ENCODE peak calls at places on chromosomes 11 and 22, in six cellular contexts. One of them, this sample, is unnamed.

GRCh38 chr11:77374611-77375031 is 73.1 kb upstream of the GDPD4 start:
- DNase-seq in cardiac muscle cell: no peak
- DNase-seq in EL: peak; percentile 27
- DNase-seq in fibroblast of the aortic adventitia: no peak
- DNase-seq in stimulated activated CD8-positive, alpha-beta memory T cell treated with anti-CD3 and anti-CD28 coated beads, Interleukin-12 subunit alpha, Interleukin-12 subunit beta, amount 100 ng/mL, for 1 hour: no peak
- DNase-seq in stomach: no peak
- DNase-seq in this sample: no peak

GRCh38 chr11:75174781-75175370 is 24.0 kb downstream of the SLCO2B1 start:
- DNase-seq in stimulated activated CD8-positive, alpha-beta memory T cell treated with anti-CD3 and anti-CD28 coated beads, Interleukin-12 subunit alpha, Interleukin-12 subunit beta, amount 100 ng/mL, for 1 hour: no peak
- DNase-seq in EL: peak; percentile 45
- DNase-seq in stomach: no peak
- DNase-seq in cardiac muscle cell: no peak
- DNase-seq in fibroblast of the aortic adventitia: peak; percentile 2
- DNase-seq in this sample: no peak

GRCh38 chr11:120467627-120468026 is 43.9 kb upstream of the GRIK4 start:
- DNase-seq in fibroblast of the aortic adventitia: no peak
- DNase-seq in cardiac muscle cell: no peak
- DNase-seq in stimulated activated CD8-positive, alpha-beta memory T cell treated with anti-CD3 and anti-CD28 coated beads, Interleukin-12 subunit alpha, Interleukin-12 subunit beta, amount 100 ng/mL, for 1 hour: no peak
- DNase-seq in EL: peak; percentile 74
- DNase-seq in stomach: no peak
- DNase-seq in this sample: no peak

GRCh38 chr11:1435820-1436467 is 46.2 kb downstream of the BRSK2 start:
- DNase-seq in cardiac muscle cell: no peak
- DNase-seq in stimulated activated CD8-positive, alpha-beta memory T cell treated with anti-CD3 and anti-CD28 coated beads, Interleukin-12 subunit alpha, Interleukin-12 subunit beta, amount 100 ng/mL, for 1 hour: no peak
- DNase-seq in fibroblast of the aortic adventitia: no peak
- DNase-seq in stomach: no peak
- DNase-seq in EL: no peak
- DNase-seq in this sample: no peak

GRCh38 chr11:57777969-57778317 is 16.3 kb downstream of the CTNND1 start:
- DNase-seq in EL: no peak
- DNase-seq in cardiac muscle cell: peak; percentile 46
- DNase-seq in stomach: peak; percentile 65
- DNase-seq in fibroblast of the aortic adventitia: no peak
- DNase-seq in stimulated activated CD8-positive, alpha-beta memory T cell treated with anti-CD3 and anti-CD28 coated beads, Interleukin-12 subunit alpha, Interleukin-12 subunit beta, amount 100 ng/mL, for 1 hour: no peak
- DNase-seq in this sample: no peak

GRCh38 chr11:125777309-125777708 is 1.3 kb downstream of the PATE2 start:
- DNase-seq in fibroblast of the aortic adventitia: peak; percentile 53
- DNase-seq in cardiac muscle cell: peak; percentile 52
- DNase-seq in stomach: no peak
- DNase-seq in EL: peak; percentile 76
- DNase-seq in stimulated activated CD8-positive, alpha-beta memory T cell treated with anti-CD3 and anti-CD28 coated beads, Interleukin-12 subunit alpha, Interleukin-12 subunit beta, amount 100 ng/mL, for 1 hour: no peak
- DNase-seq in this sample: no peak

GRCh38 chr11:110829873-110830272 is 117.6 kb upstream of the ARHGAP20 start:
- DNase-seq in cardiac muscle cell: no peak
- DNase-seq in EL: peak; percentile 8
- DNase-seq in stomach: no peak
- DNase-seq in stimulated activated CD8-positive, alpha-beta memory T cell treated with anti-CD3 and anti-CD28 coated beads, Interleukin-12 subunit alpha, Interleukin-12 subunit beta, amount 100 ng/mL, for 1 hour: no peak
- DNase-seq in fibroblast of the aortic adventitia: peak; percentile 47
- DNase-seq in this sample: no peak

GRCh38 chr11:134229131-134229790 is 4.8 kb downstream of the VPS26B start:
- DNase-seq in EL: peak; percentile 49
- DNase-seq in stimulated activated CD8-positive, alpha-beta memory T cell treated with anti-CD3 and anti-CD28 coated beads, Interleukin-12 subunit alpha, Interleukin-12 subunit beta, amount 100 ng/mL, for 1 hour: no peak
- DNase-seq in cardiac muscle cell: no peak
- DNase-seq in fibroblast of the aortic adventitia: no peak
- DNase-seq in stomach: no peak
- DNase-seq in this sample: no peak

GRCh38 chr22:17491090-17491489 is 72.2 kb upstream of the SLC25A18 start:
- DNase-seq in cardiac muscle cell: no peak
- DNase-seq in stimulated activated CD8-positive, alpha-beta memory T cell treated with anti-CD3 and anti-CD28 coated beads, Interleukin-12 subunit alpha, Interleukin-12 subunit beta, amount 100 ng/mL, for 1 hour: no peak
- DNase-seq in fibroblast of the aortic adventitia: no peak
- DNase-seq in stomach: no peak
- DNase-seq in EL: no peak
- DNase-seq in this sample: no peak

GRCh38 chr11:67583319-67584204 is at the start of gene GSTP1:
- DNase-seq in EL: peak; percentile 93
- DNase-seq in fibroblast of the aortic adventitia: peak; percentile 85
- DNase-seq in stomach: peak; percentile 88
- DNase-seq in cardiac muscle cell: peak; percentile 94
- DNase-seq in stimulated activated CD8-positive, alpha-beta memory T cell treated with anti-CD3 and anti-CD28 coated beads, Interleukin-12 subunit alpha, Interleukin-12 subunit beta, amount 100 ng/mL, for 1 hour: peak; percentile 67
- DNase-seq in this sample: peak; percentile 51

GRCh38 chr11:3219281-3219892 is 774 bp upstream of the MRGPRG start:
- DNase-seq in stimulated activated CD8-positive, alpha-beta memory T cell treated with anti-CD3 and anti-CD28 coated beads, Interleukin-12 subunit alpha, Interleukin-12 subunit beta, amount 100 ng/mL, for 1 hour: no peak
- DNase-seq in stomach: peak; percentile 22
- DNase-seq in EL: no peak
- DNase-seq in fibroblast of the aortic adventitia: no peak
- DNase-seq in cardiac muscle cell: no peak
- DNase-seq in this sample: no peak

GRCh38 chr11:1770061-1770460 is 6.3 kb upstream of the CTSD start:
- DNase-seq in fibroblast of the aortic adventitia: no peak
- DNase-seq in cardiac muscle cell: no peak
- DNase-seq in stomach: peak; percentile 5
- DNase-seq in EL: no peak
- DNase-seq in stimulated activated CD8-positive, alpha-beta memory T cell treated with anti-CD3 and anti-CD28 coated beads, Interleukin-12 subunit alpha, Interleukin-12 subunit beta, amount 100 ng/mL, for 1 hour: no peak
- DNase-seq in this sample: no peak

GRCh38 chr11:14861680-14862079 is 30.4 kb downstream of the CYP2R1 start:
- DNase-seq in EL: no peak
- DNase-seq in stimulated activated CD8-positive, alpha-beta memory T cell treated with anti-CD3 and anti-CD28 coated beads, Interleukin-12 subunit alpha, Interleukin-12 subunit beta, amount 100 ng/mL, for 1 hour: no peak
- DNase-seq in cardiac muscle cell: no peak
- DNase-seq in stomach: peak; percentile 32
- DNase-seq in fibroblast of the aortic adventitia: no peak
- DNase-seq in this sample: no peak

GRCh38 chr11:45921561-45922424 is 663 bp upstream of the LARGE2 start:
- DNase-seq in stomach: peak; percentile 89
- DNase-seq in EL: no peak
- DNase-seq in cardiac muscle cell: no peak
- DNase-seq in stimulated activated CD8-positive, alpha-beta memory T cell treated with anti-CD3 and anti-CD28 coated beads, Interleukin-12 subunit alpha, Interleukin-12 subunit beta, amount 100 ng/mL, for 1 hour: no peak
- DNase-seq in fibroblast of the aortic adventitia: no peak
- DNase-seq in this sample: no peak

GRCh38 chr11:102617491-102618026 is 7.6 kb downstream of the MMP20 start:
- DNase-seq in cardiac muscle cell: no peak
- DNase-seq in stimulated activated CD8-positive, alpha-beta memory T cell treated with anti-CD3 and anti-CD28 coated beads, Interleukin-12 subunit alpha, Interleukin-12 subunit beta, amount 100 ng/mL, for 1 hour: no peak
- DNase-seq in fibroblast of the aortic adventitia: no peak
- DNase-seq in EL: no peak
- DNase-seq in stomach: no peak
- DNase-seq in this sample: no peak

GRCh38 chr11:112810951-112811350 is 150.3 kb upstream of the NCAM1 start:
- DNase-seq in EL: no peak
- DNase-seq in fibroblast of the aortic adventitia: no peak
- DNase-seq in stomach: no peak
- DNase-seq in stimulated activated CD8-positive, alpha-beta memory T cell treated with anti-CD3 and anti-CD28 coated beads, Interleukin-12 subunit alpha, Interleukin-12 subunit beta, amount 100 ng/mL, for 1 hour: no peak
- DNase-seq in cardiac muscle cell: no peak
- DNase-seq in this sample: no peak

GRCh38 chr11:128715691-128716153 is 21.9 kb downstream of the FLI1 start:
- DNase-seq in fibroblast of the aortic adventitia: peak; percentile 97
- DNase-seq in cardiac muscle cell: peak; percentile 90
- DNase-seq in EL: peak; percentile 69
- DNase-seq in stomach: no peak
- DNase-seq in stimulated activated CD8-positive, alpha-beta memory T cell treated with anti-CD3 and anti-CD28 coated beads, Interleukin-12 subunit alpha, Interleukin-12 subunit beta, amount 100 ng/mL, for 1 hour: no peak
- DNase-seq in this sample: peak; percentile 58

GRCh38 chr22:22025320-22026156 is 43.0 kb upstream of the TOP3B start:
- DNase-seq in EL: no peak
- DNase-seq in stimulated activated CD8-positive, alpha-beta memory T cell treated with anti-CD3 and anti-CD28 coated beads, Interleukin-12 subunit alpha, Interleukin-12 subunit beta, amount 100 ng/mL, for 1 hour: no peak
- DNase-seq in stomach: no peak
- DNase-seq in cardiac muscle cell: no peak
- DNase-seq in fibroblast of the aortic adventitia: no peak
- DNase-seq in this sample: no peak

GRCh38 chr11:117638913-117639543 is 158.0 kb downstream of the DSCAML1 start:
- DNase-seq in EL: no peak
- DNase-seq in stomach: no peak
- DNase-seq in stimulated activated CD8-positive, alpha-beta memory T cell treated with anti-CD3 and anti-CD28 coated beads, Interleukin-12 subunit alpha, Interleukin-12 subunit beta, amount 100 ng/mL, for 1 hour: no peak
- DNase-seq in fibroblast of the aortic adventitia: no peak
- DNase-seq in cardiac muscle cell: no peak
- DNase-seq in this sample: no peak

GRCh38 chr11:35178862-35179261 is 39.9 kb downstream of the CD44 start:
- DNase-seq in stimulated activated CD8-positive, alpha-beta memory T cell treated with anti-CD3 and anti-CD28 coated beads, Interleukin-12 subunit alpha, Interleukin-12 subunit beta, amount 100 ng/mL, for 1 hour: no peak
- DNase-seq in cardiac muscle cell: no peak
- DNase-seq in stomach: no peak
- DNase-seq in EL: no peak
- DNase-seq in fibroblast of the aortic adventitia: peak; percentile 24
- DNase-seq in this sample: no peak

GRCh38 chr11:72352859-72353551 is 81.3 kb downstream of the CLPB start:
- DNase-seq in cardiac muscle cell: peak; percentile 77
- DNase-seq in fibroblast of the aortic adventitia: peak; percentile 52
- DNase-seq in EL: peak; percentile 86
- DNase-seq in stomach: no peak
- DNase-seq in stimulated activated CD8-positive, alpha-beta memory T cell treated with anti-CD3 and anti-CD28 coated beads, Interleukin-12 subunit alpha, Interleukin-12 subunit beta, amount 100 ng/mL, for 1 hour: no peak
- DNase-seq in this sample: peak; percentile 49

GRCh38 chr11:57248780-57249383 is 11.8 kb upstream of the APLNR start:
- DNase-seq in EL: peak; percentile 67
- DNase-seq in stomach: peak; percentile 46
- DNase-seq in cardiac muscle cell: peak; percentile 83
- DNase-seq in stimulated activated CD8-positive, alpha-beta memory T cell treated with anti-CD3 and anti-CD28 coated beads, Interleukin-12 subunit alpha, Interleukin-12 subunit beta, amount 100 ng/mL, for 1 hour: no peak
- DNase-seq in fibroblast of the aortic adventitia: peak; percentile 77
- DNase-seq in this sample: no peak

GRCh38 chr11:112285918-112286317 is 25.3 kb upstream of the PLET1 start:
- DNase-seq in cardiac muscle cell: peak; percentile 70
- DNase-seq in stomach: no peak
- DNase-seq in fibroblast of the aortic adventitia: peak; percentile 58
- DNase-seq in EL: peak; percentile 23
- DNase-seq in stimulated activated CD8-positive, alpha-beta memory T cell treated with anti-CD3 and anti-CD28 coated beads, Interleukin-12 subunit alpha, Interleukin-12 subunit beta, amount 100 ng/mL, for 1 hour: no peak
- DNase-seq in this sample: no peak

This sample was measured in astrocyte of the cerebellum.